ENCODE peak calls at places on chromosomes 3 and 15, in five cellular contexts. Z is NCI-H446, S is Right ventricle myocardium superior, F is GM04503, R is NCI-H460. L is an unnamed sample.

GRCh38 chr15:70262171-70262570 is 164.5 kb upstream of the TLE3 start:
- DNase-seq in Z (no peak), S (no peak), F (no peak), R (no peak), L (no peak)

GRCh38 chr3:19757773-19758172 is 176.2 kb downstream of the EFHB start:
- DNase-seq in Z (no peak), S (no peak), F (no peak), R (no peak), L (no peak)

GRCh38 chr3:107430214-107431047 is 53.2 kb downstream of the CCDC54 start:
- DNase-seq in Z (no peak), S (no peak), F (no peak), R (no peak), L (no peak)

GRCh38 chr3:115553796-115554495 is 69.4 kb upstream of the GAP43 start:
- DNase-seq in Z (no peak), S (no peak), F (no peak), R (no peak), L (no peak)

GRCh38 chr15:70690491-70691281 is 72.7 kb downstream of the UACA start:
- DNase-seq in Z (no peak), S (no peak), F (no peak), R (no peak), L (peak)

GRCh38 chr3:128983293-128984069 is 10.4 kb downstream of the CFAP92 start:
- DNase-seq in Z (no peak), S (no peak), F (no peak), R (no peak), L (no peak)

GRCh38 chr3:25820372-25820771 is 30.5 kb downstream of the OXSM start:
- DNase-seq in Z (no peak), S (no peak), F (peak), R (no peak), L (peak)

GRCh38 chr3:166489826-166490225 is 652.6 kb upstream of the BCHE start:
- DNase-seq in Z (no peak), S (no peak), F (no peak), R (no peak), L (no peak)

GRCh38 chr3:79012946-79013362 is 754.8 kb downstream of the ROBO1 start:
- DNase-seq in Z (no peak), S (no peak), F (no peak), R (no peak), L (no peak)

GRCh38 chr3:59271971-59272370 is 222.1 kb upstream of the CFAP20DC start:
- DNase-seq in Z (no peak), S (no peak), F (no peak), R (no peak), L (no peak)

GRCh38 chr3:59425942-59426341 is 376.1 kb upstream of the CFAP20DC start:
- DNase-seq in Z (no peak), S (no peak), F (no peak), R (no peak), L (no peak)

GRCh38 chr15:69578792-69579587 is 126.4 kb downstream of the RPLP1 start:
- DNase-seq in Z (no peak), S (no peak), F (no peak), R (peak), L (peak)

GRCh38 chr3:196554205-196554604 is 14.1 kb downstream of the WDR53 start:
- DNase-seq in Z (no peak), S (no peak), F (no peak), R (no peak), L (no peak)

GRCh38 chr3:136604961-136605360 is 147.2 kb downstream of the STAG1 start:
- DNase-seq in Z (no peak), S (no peak), F (no peak), R (no peak), L (no peak)

GRCh38 chr3:100400424-100400781 is 486 bp downstream of the TOMM70 start:
- DNase-seq in Z (no peak), S (peak), F (no peak), R (no peak), L (no peak)

GRCh38 chr3:33144433-33144832 is 30.6 kb downstream of the CRTAP start:
- DNase-seq in Z (no peak), S (no peak), F (no peak), R (no peak), L (peak)

GRCh38 chr15:87877114-87877810 is 379.3 kb downstream of the NTRK3 start:
- DNase-seq in Z (no peak), S (peak), F (no peak), R (no peak), L (no peak)

GRCh38 chr3:22372292-22372949 is 621.4 kb upstream of the ZNF385D start:
- DNase-seq in Z (no peak), S (peak), F (no peak), R (no peak), L (no peak)

GRCh38 chr3:175670572-175670971 is 811.4 kb downstream of the NAALADL2 start:
- DNase-seq in Z (no peak), S (no peak), F (no peak), R (no peak), L (no peak)

GRCh38 chr3:139120336-139120971 is 75.8 kb upstream of the PRR23C start:
- DNase-seq in Z (no peak), S (no peak), F (peak), R (no peak), L (no peak)

GRCh38 chr3:131007256-131007655 is 19.4 kb downstream of the ASTE1 start:
- DNase-seq in Z (no peak), S (no peak), F (no peak), R (no peak), L (no peak)

GRCh38 chr15:92906563-92907081 is 6.5 kb downstream of the CHD2 start:
- DNase-seq in Z (no peak), S (no peak), F (no peak), R (no peak), L (peak)

GRCh38 chr3:150308481-150308918 is 99.6 kb upstream of the TSC22D2 start:
- DNase-seq in Z (no peak), S (no peak), F (no peak), R (no peak), L (no peak)

GRCh38 chr15:49421991-49422390 is 1.1 kb upstream of the FGF7 start:
- DNase-seq in Z (peak), S (peak), F (no peak), R (peak), L (peak)

GRCh38 chr15:58065011-58065444 is 483 bp downstream of the ALDH1A2 start:
- DNase-seq in Z (no peak), S (peak), F (no peak), R (no peak), L (no peak)

GRCh38 chr15:70497661-70498060 is 265.7 kb downstream of the UACA start:
- DNase-seq in Z (no peak), S (no peak), F (no peak), R (no peak), L (no peak)

GRCh38 chr15:73748731-73749130 is 4.4 kb downstream of the INSYN1 start:
- DNase-seq in Z (peak), S (no peak), F (no peak), R (no peak), L (no peak)

GRCh38 chr3:189167027-189167766 is 4.6 kb upstream of the TPRG1 start:
- DNase-seq in Z (no peak), S (no peak), F (no peak), R (no peak), L (no peak)

GRCh38 chr3:10284496-10284895 is 8.3 kb downstream of the GHRL start:
- DNase-seq in Z (no peak), S (no peak), F (no peak), R (no peak), L (no peak)

GRCh38 chr15:71103102-71103676 is 12.1 kb upstream of the THSD4 start:
- DNase-seq in Z (no peak), S (peak), F (no peak), R (peak), L (peak)